ENCODE peak calls at places on chromosomes 13 and 19, in nine cellular contexts. K is Peyer's patch; O is osteoblast; I is lung; U is sigmoid colon; J is tibial artery; G is stomach; C is cardiac muscle cell; Q is CD4-positive, alpha-beta memory T cell. S is an unnamed sample. For H3K36me3, the result is how much of the 10 kb centered on the place peaks cover.

GRCh38 chr13:110416131-110416584 is 109.1 kb downstream of the COL4A2 start:
- DNase-seq in Q (no peak), J (no peak), O (no peak), G (no peak), U (no peak), C (no peak), K (no peak), I (no peak), S (no peak)

GRCh38 chr13:34357435-34358232 is 539.7 kb downstream of the RFC3 start:
- DNase-seq in K (no peak), J (peak), G (no peak), I (no peak), O (peak), C (no peak), Q (no peak), U (no peak), S (no peak)

GRCh38 chr19:48961051-48961649 is 4.0 kb upstream of the FTL start:
- DNase-seq in C (no peak), K (no peak), Q (no peak), J (no peak), G (no peak), I (no peak), U (no peak), O (peak), S (no peak)

GRCh38 chr13:33018886-33019285 is 2.7 kb downstream of the KL start:
- DNase-seq in O (no peak), J (no peak), U (no peak), G (no peak), Q (no peak), K (no peak), I (no peak), C (no peak), S (no peak)

GRCh38 chr13:85724554-85725432 is 74.4 kb downstream of the SLITRK6 start:
- DNase-seq in K (no peak), C (no peak), G (no peak), U (no peak), Q (no peak), J (no peak), O (no peak), I (no peak), S (no peak)

GRCh38 chr13:42497798-42498197 is 76.2 kb upstream of the TNFSF11 start:
- DNase-seq in K (no peak), G (no peak), J (no peak), C (no peak), Q (no peak), I (no peak), U (no peak), O (peak), S (no peak)

GRCh38 chr13:48160879-48161278 is 66.0 kb upstream of the MED4 start:
- DNase-seq in G (no peak), I (no peak), U (no peak), C (no peak), K (no peak), J (peak), Q (no peak), O (peak), S (peak)

GRCh38 chr19:16445238-16446107 is 26.3 kb downstream of the EPS15L1 start:
- DNase-seq in J (no peak), I (no peak), O (peak), C (no peak), U (no peak), Q (no peak), G (no peak), K (peak), S (no peak)

GRCh38 chr13:47897411-47898050 is 103.5 kb downstream of the SUCLA2 start:
- DNase-seq in I (no peak), O (no peak), G (no peak), K (no peak), C (no peak), J (no peak), Q (no peak), U (no peak), S (no peak)

GRCh38 chr13:33392794-33393371 is 107.3 kb upstream of the STARD13 start:
- DNase-seq in C (no peak), O (no peak), I (no peak), G (no peak), U (no peak), K (no peak), J (no peak), Q (no peak), S (no peak)

GRCh38 chr19:38669532-38669931 is 22.1 kb downstream of the ACTN4 start:
- DNase-seq in I (no peak), U (no peak), G (no peak), C (no peak), O (peak), K (peak), J (no peak), Q (peak), S (no peak)

GRCh38 chr19:44988896-44989563 is 12.2 kb upstream of the RELB start:
- DNase-seq in J (peak), I (peak), U (peak), O (peak), K (peak), G (peak), Q (peak), C (peak), S (peak)

GRCh38 chr19:49231804-49232203 is 74.2 kb downstream of the TRPM4 start:
- DNase-seq in C (no peak), G (no peak), Q (no peak), I (no peak), U (no peak), J (no peak), K (no peak), O (no peak), S (no peak)

GRCh38 chr13:109951491-109951890 is 165.1 kb upstream of the IRS2 start:
- DNase-seq in K (no peak), Q (no peak), C (no peak), J (no peak), G (no peak), O (no peak), U (no peak), I (no peak), S (no peak)

GRCh38 chr13:96075953-96076543 is 13.9 kb upstream of the HS6ST3 start:
- DNase-seq in K (no peak), C (peak), Q (no peak), G (no peak), O (peak), I (no peak), U (no peak), J (no peak), S (no peak)

GRCh38 chr19:48394331-48395169 is 1.1 kb downstream of the GRIN2D start:
- DNase-seq in I (no peak), K (no peak), C (no peak), G (no peak), O (peak), Q (no peak), U (no peak), J (no peak), S (no peak)

GRCh38 chr13:40789275-40790231 is at the start of gene SLC25A15:
- DNase-seq in I (peak), O (peak), C (peak), J (peak), K (peak), U (peak), Q (peak), G (peak), S (peak)

GRCh38 chr13:100340865-100341264 is 247.7 kb downstream of the GGACT start:
- DNase-seq in Q (no peak), K (no peak), C (no peak), G (no peak), U (no peak), I (no peak), J (no peak), O (no peak), S (no peak)

GRCh38 chr13:94312511-94313191 is 166.8 kb downstream of the DCT start:
- DNase-seq in G (no peak), U (no peak), K (no peak), Q (no peak), C (no peak), I (no peak), O (no peak), J (no peak), S (no peak)

GRCh38 chr19:9008667-9009066 is 1.5 kb downstream of the MUC16 start:
- DNase-seq in O (peak), I (no peak), J (no peak), Q (no peak), G (no peak), K (no peak), C (no peak), U (no peak), S (no peak)

GRCh38 chr19:40689339-40690049 is 957 bp downstream of the NUMBL start:
- DNase-seq in J (peak), C (no peak), O (peak), I (no peak), G (no peak), U (no peak), Q (no peak), K (peak), S (peak)

GRCh38 chr13:23741879-23742510 is 147.2 kb downstream of the MIPEP start:
- DNase-seq in I (no peak), G (no peak), Q (no peak), U (no peak), K (no peak), O (no peak), J (no peak), C (no peak), S (no peak)

GRCh38 chr19:43545981-43546380 is 13.0 kb downstream of the ZNF575 start:
- DNase-seq in O (peak), G (no peak), K (no peak), U (no peak), Q (no peak), C (no peak), J (no peak), I (no peak), S (no peak)

GRCh38 chr19:16447015-16447384 is 24.8 kb downstream of the EPS15L1 start:
- DNase-seq in G (peak), U (peak), I (peak), J (peak), Q (no peak), K (peak), O (peak), C (peak), S (peak)

GRCh38 chr19:51735759-51736449 is 12.1 kb upstream of the HAS1 start:
- DNase-seq in C (no peak), K (no peak), I (peak), G (peak), O (peak), J (peak), Q (no peak), U (peak), S (peak)

GRCh38 chr19:15317392-15318011 is 14.8 kb downstream of the BRD4 start:
- DNase-seq in J (no peak), Q (no peak), O (no peak), C (no peak), G (no peak), I (no peak), U (no peak), K (no peak), S (no peak)

GRCh38 chr19:49210108-49210900 is 52.7 kb downstream of the TRPM4 start:
- DNase-seq in J (no peak), C (peak), O (no peak), U (peak), G (no peak), K (no peak), Q (peak), I (no peak), S (no peak)

GRCh38 chr19:19652482-19653295 is 9.2 kb upstream of the GMIP start:
- DNase-seq in O (peak), G (no peak), I (no peak), K (no peak), U (no peak), C (no peak), Q (no peak), J (no peak), S (no peak)

DNA sequence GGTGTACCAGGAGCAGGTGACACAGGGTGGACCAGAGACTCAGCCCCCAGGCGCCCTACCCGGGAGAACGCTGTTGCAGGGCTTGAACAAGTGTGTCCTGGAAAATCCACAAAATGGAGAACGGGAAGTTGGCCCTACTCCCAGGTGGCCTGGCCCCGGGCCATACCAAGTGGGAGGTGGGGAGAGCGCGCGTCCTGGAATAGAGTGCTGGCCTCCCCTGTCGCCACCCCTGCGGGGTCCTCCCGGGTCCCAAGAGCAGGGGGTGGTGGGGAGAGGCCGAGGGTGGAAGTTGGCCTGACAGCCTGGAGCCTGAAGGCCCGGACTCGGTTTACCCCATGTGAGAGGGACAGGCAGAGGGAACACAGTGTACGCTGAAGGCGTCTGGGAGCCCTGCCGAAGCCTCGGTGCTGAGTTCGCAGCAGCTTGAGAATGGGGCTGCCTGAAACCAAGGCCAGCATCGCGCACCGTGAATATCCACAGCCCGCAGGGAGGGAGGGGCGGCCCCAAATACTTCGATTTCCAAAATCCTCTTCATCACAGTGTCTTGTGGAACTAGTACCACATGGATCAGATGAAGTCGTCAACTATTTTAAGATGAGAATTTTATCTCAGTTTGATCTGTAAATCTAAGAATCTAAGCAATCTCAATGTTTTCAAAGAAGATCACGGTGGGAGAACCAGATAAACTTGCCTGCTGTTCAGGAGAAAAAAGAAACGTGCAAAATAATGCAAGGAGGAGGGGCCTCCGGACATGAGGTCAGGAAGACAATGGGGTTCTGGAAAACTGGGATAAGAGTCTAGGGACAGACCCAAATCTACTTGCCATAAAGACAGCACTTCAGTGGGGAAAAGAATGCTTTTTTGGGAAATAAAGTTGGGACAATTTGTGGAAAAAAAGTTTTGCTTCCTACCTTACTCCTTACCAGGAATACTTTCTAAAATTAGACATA is 10.4 kb upstream of the KLF16 start:
- DNase-seq in Q (no peak), J (no peak), I (no peak), G (peak), U (peak), O (peak), C (no peak), K (no peak), S (peak)
- H3K4me3 ChIP-seq in Q (no peak), J (peak), I (peak), G (peak), U (no peak), O (no peak), C (no peak), K (peak), S (peak)

DNA sequence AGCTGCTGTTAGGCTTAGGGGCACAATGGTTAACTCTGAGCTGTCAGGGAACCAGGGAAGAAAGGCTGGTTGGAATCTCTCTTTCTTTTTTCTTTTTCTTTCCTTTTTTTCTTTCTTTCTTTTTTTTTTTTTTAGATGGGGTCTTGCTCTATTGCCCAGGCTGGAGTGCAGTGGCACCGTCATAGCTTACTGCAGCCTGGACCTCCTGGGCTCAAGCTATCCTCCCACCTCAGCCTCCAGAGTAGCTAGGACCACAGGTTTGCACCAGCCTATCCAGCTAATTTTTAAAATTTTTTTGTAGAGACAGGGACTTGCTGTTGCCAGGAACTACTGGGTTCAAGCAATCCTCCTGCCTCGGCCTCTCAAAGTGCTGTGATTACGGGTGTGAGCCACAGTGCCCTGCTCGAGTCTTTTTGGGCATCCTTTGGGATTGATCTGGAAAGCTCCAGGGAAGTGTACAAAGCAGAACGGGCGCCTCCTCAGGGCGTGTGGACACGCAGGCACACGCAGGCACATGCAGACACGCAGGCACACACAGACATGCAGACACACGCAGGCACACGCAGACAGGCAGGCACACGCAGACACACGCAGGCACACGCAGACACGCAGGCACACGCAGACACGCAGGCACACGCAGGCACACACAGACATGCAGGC is 99.2 kb downstream of the GADD45B start:
- DNase-seq in K (no peak), Q (no peak), I (no peak), J (peak), G (no peak), C (no peak), U (peak), O (no peak), S (no peak)
- H3K27ac ChIP-seq in K (no peak), Q (no peak), I (no peak), J (peak), G (no peak), C (no peak), U (no peak), O (peak), S (no peak)

DNA sequence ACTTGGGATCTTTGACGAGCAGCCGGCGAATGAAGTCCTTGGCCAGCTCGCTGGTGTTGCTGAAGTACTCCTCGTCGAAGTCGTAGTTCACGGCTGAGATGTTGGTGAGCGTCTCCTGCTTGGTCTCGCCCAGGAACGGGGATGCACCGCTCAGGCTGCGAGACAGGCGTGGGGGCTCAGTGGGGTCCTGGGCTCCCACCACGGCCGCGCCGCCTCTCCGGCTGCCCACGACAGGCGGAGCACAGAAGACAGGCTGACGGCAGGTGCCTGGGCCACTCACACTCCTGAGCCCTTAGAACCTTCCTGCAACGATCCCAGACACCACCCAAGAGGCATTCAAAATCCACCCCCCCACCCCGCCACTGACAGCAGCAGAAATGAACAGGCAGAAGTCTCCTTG is 9.9 kb downstream of the DAPK3 start:
- DNase-seq in C (no peak), K (no peak), U (no peak), O (no peak), G (no peak), I (no peak), Q (no peak), J (no peak), S (no peak)
- H3K36me3 ChIP-seq in C (half or more), K (half or more), U (half or more), O (half or more), G (half or more), I (half or more), Q (under half), J (half or more), S (half or more)

GRCh38 chr13:98495627-98496238 is 81.2 kb downstream of the STK24 start:
- DNase-seq in K (no peak), J (no peak), G (no peak), I (no peak), U (no peak), C (no peak), O (no peak), Q (no peak), S (no peak)
- H3K4me3 ChIP-seq in K (no peak), J (no peak), G (no peak), I (no peak), U (no peak), C (no peak), O (peak), Q (no peak), S (peak)

GRCh38 chr19:35249146-35249847 is 495 bp downstream of the LSR start:
- DNase-seq in Q (no peak), K (peak), O (peak), I (peak), C (no peak), J (no peak), U (peak), G (no peak), S (no peak)
- H3K27ac ChIP-seq in Q (peak), K (peak), O (no peak), I (peak), C (peak), J (peak), U (no peak), G (peak), S (peak)